ENCODE peak calls at places on chromosomes 4 and X, in four cellular contexts. F, N, L and M are unnamed samples.

GRCh38 chrX:103343105-103343504 is 13.1 kb downstream of the TCEAL7 start:
- DNase-seq in F (peak; percentile 41), N (peak; percentile 41), L (no peak), M (peak; percentile 44)

GRCh38 chr4:87498446-87498900 is 30.7 kb downstream of the SPARCL1 start:
- DNase-seq in F (no peak), N (no peak), L (no peak), M (no peak)

GRCh38 chr4:152094851-152095700 is 334.3 kb upstream of the GATB start:
- DNase-seq in F (no peak), N (no peak), L (no peak), M (no peak)

GRCh38 chrX:9440116-9440844 is 24.6 kb upstream of the TBL1X start:
- DNase-seq in F (no peak), N (no peak), L (no peak), M (no peak)

GRCh38 chrX:13965531-13965930 is 64.2 kb downstream of the GEMIN8 start:
- DNase-seq in F (no peak), N (no peak), L (no peak), M (no peak)

GRCh38 chrX:122583526-122583925 is 600.6 kb upstream of the GRIA3 start:
- DNase-seq in F (no peak), N (no peak), L (no peak), M (no peak)

GRCh38 chr4:72319596-72319995 is 249.4 kb downstream of the ADAMTS3 start:
- DNase-seq in F (no peak), N (no peak), L (no peak), M (no peak)

GRCh38 chr4:136741468-136741867 is 790.8 kb downstream of the PCDH18 start:
- DNase-seq in F (peak; percentile 5), N (no peak), L (no peak), M (no peak)

GRCh38 chrX:40299502-40300118 is 201.9 kb upstream of the BCOR start:
- DNase-seq in F (no peak), N (no peak), L (no peak), M (no peak)

GRCh38 chr4:139764192-139764591 is 98.6 kb downstream of the MGST2 start:
- DNase-seq in F (no peak), N (no peak), L (peak; percentile 62), M (peak; percentile 33)

GRCh38 chr4:46975841-46976551 is 17.4 kb downstream of the GABRA4 start:
- DNase-seq in F (no peak), N (no peak), L (no peak), M (no peak)

GRCh38 chr4:98481167-98481566 is 177.2 kb downstream of the TSPAN5 start:
- DNase-seq in F (no peak), N (no peak), L (no peak), M (peak; percentile 66)

GRCh38 chr4:211033-211511 is 86.8 kb downstream of the ZNF718 start:
- DNase-seq in F (no peak), N (no peak), L (no peak), M (no peak)

GRCh38 chr4:54513231-54513630 is 144.5 kb upstream of the KIT start:
- DNase-seq in F (no peak), N (no peak), L (no peak), M (no peak)

GRCh38 chr4:26522478-26522877 is 32.2 kb upstream of the CCKAR start:
- DNase-seq in F (no peak), N (no peak), L (no peak), M (no peak)

GRCh38 chrX:154505726-154506125 is 10.3 kb downstream of the FAM3A start:
- DNase-seq in F (no peak), N (no peak), L (no peak), M (no peak)

GRCh38 chrX:18664947-18665346 is 7.0 kb downstream of the RS1 start:
- DNase-seq in F (no peak), N (no peak), L (no peak), M (no peak)

GRCh38 chrX:115226929-115227328 is 7.0 kb downstream of the LRCH2 start:
- DNase-seq in F (peak; percentile 51), N (no peak), L (no peak), M (peak; percentile 15)

GRCh38 chr4:166808380-166808779 is 425.9 kb downstream of the SPOCK3 start:
- DNase-seq in F (no peak), N (no peak), L (no peak), M (no peak)

DNA sequence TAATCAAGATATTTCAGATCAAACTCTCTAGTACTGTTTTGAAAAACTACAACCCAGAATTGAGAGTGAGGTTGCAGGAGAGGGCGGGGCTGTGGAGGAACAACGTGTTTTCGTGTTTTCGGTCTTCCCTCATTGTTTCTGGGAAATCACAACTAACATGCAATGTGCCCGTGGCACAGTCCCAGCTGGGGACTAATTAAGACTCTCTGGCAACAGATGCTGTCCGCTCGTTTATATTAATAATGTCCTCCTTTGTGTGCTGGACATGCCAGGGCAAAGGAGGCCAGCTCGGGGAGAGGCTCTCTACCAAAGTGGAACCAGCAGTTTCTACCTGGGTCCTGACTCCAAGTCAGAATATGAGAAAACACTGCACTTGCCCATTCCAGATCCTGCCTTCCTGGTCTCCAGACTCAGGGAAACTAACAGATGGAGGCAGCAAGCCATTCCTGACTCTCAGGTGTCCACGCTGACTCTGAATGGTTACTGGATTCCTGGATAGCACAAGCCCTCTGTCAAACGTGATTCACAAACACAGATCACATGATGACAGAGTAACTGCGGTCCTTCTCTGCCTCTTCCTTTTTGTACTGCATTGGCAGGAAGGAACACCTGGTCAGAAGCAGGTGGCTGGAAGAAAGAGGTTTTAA is 65.1 kb downstream of the COQ2 start:
- DNase-seq in F (no peak), N (no peak), L (no peak), M (no peak)
- H3K27ac ChIP-seq in F (no peak overlapping the region), N (no peak overlapping the region), L (no peak overlapping the region), M (no peak overlapping the region)

DNA sequence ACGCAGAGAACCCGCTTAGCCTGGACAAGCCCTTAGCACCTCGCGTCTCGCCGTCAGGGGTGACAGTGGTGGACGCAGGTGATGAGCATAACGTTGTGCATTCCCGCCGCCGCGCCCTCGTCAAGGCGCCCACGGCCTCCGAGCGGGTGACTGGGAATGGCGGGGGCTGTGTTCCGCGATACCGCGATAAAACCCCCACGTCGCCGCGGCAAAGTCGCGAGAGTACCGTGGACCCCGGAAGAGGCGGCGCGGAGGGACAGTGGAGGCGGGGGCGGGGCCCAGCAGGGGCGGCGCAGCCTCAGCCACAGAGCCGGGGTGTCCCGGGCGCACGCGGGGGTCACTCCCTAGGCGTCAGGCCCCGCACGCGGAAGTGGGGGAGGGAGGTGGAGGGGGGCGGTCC is 53.8 kb downstream of the ZFYVE28 start:
- DNase-seq in F (no peak), N (peak; percentile 73), L (no peak), M (no peak)
- H3K27ac ChIP-seq in F (no peak overlapping the region), N (no peak overlapping the region), L (no peak overlapping the region), M (no peak overlapping the region)

DNA sequence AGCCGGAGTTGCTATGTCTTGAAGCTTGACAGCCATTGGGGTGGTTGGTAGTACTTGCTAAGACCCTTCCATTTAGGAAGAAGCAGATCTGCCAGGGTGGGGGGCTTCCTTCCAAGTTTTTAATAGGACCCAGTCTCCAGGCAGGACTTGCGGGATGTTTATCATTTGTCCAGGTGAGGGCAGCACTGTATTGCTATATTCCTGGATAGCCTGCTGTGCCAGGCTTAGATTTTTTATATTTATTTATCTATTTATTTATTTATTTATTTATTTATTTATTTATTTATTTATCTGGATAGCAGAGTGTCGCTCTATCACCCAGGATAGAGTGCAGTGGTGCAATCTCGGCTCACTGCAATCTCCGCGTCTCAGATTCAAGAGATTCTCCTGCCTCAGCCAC is 87.4 kb upstream of the CT45A1 start:
- DNase-seq in F (peak; percentile 29), N (no peak), L (no peak), M (peak; percentile 14)
- H3K27ac ChIP-seq in F (no peak overlapping the region), N (no peak overlapping the region), L (no peak overlapping the region), M (no peak overlapping the region)

GRCh38 chr4:15811703-15812325 is 33.7 kb downstream of the CD38 start:
- DNase-seq in F (no peak), N (no peak), L (no peak), M (no peak)

GRCh38 chr4:15809473-15809872 is 31.3 kb downstream of the CD38 start:
- DNase-seq in F (no peak), N (no peak), L (no peak), M (no peak)

GRCh38 chr4:15809058-15809457 is 30.9 kb downstream of the CD38 start:
- DNase-seq in F (no peak), N (no peak), L (no peak), M (no peak)

GRCh38 chr4:15805583-15806517 is 27.7 kb downstream of the CD38 start:
- DNase-seq in F (peak; percentile 64), N (no peak), L (no peak), M (peak; percentile 39)
- H3K27ac ChIP-seq in F (no peak overlapping the region), N (no peak overlapping the region), L (no peak overlapping the region), M (no peak overlapping the region)

GRCh38 chr4:173230077-173230476 is 61.5 kb downstream of the GALNT7 start:
- DNase-seq in F (no peak), N (no peak), L (no peak), M (no peak)
- H3K27ac ChIP-seq in F (no peak overlapping the region), N (no peak overlapping the region), L (no peak overlapping the region), M (no peak overlapping the region)

DNA sequence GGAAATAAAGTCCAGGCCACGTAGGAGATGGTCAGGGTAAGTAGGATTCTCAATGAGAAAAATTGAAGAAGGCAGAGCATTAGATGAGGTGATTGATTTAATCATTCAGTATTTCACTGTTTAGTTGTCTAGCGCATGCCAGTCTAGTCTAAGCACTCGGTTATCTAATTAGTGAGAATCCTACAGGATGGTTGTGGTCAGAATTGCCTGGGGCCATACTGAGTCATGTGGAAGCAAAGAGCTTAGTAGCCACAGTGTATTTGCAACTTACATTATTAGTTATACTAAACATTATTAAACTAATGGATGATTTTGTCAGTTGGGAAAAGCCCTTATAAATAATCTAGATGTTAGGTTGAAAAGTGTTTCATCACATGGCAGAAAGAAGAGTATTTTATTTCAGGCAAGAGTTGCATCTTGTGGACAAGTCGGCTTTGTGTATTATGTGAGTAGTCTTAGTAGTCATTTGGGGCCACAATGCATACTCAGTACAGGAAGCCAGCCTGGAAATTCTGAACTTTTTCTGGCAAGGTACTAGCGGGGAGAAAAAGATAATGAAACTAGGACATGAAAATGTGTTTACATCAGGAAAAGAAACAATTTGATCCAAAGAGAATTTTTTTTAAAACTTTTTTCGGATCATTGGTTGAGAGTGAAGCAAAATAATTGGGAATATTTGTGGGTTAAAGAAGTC is 31.9 kb downstream of the CPEB2 start:
- DNase-seq in F (no peak), N (no peak), L (no peak), M (no peak)
- H3K27ac ChIP-seq in F (no peak overlapping the region), N (no peak overlapping the region), L (peak overlapping the region; percentile 5), M (no peak overlapping the region)